ENCODE peak calls at places on chromosomes 1 and 21, in eight cellular contexts. Q is CD8-positive, alpha-beta T cell; A is RWPE1; U is glutamatergic neuron; T is fibroblast of lung; E is AG04450; L is GM23338; G is neural crest cell. I is an unnamed sample.

GRCh38 chr1:198809247-198809646 is 170.4 kb downstream of the PTPRC start:
- DNase-seq in Q (no peak), A (no peak), U (no peak), T (peak; percentile 57), E (no peak), L (no peak), G (no peak), I (no peak)

GRCh38 chr1:167439301-167439988 is 78.9 kb downstream of the CD247 start:
- DNase-seq in Q (peak; percentile 41), A (peak; percentile 36), U (peak; percentile 74), T (peak; percentile 44), E (no peak), L (peak; percentile 85), G (peak; percentile 67), I (no peak)

GRCh38 chr1:227731241-227731677 is 3.8 kb downstream of the JMJD4 start:
- DNase-seq in Q (no peak), A (no peak), U (no peak), T (no peak), E (no peak), L (no peak), G (no peak), I (no peak)

GRCh38 chr1:27481994-27482620 is 7.9 kb downstream of the WASF2 start:
- DNase-seq in Q (no peak), A (no peak), U (no peak), T (no peak), E (no peak), L (no peak), G (no peak), I (no peak)

GRCh38 chr1:1225238-1225845 is 6.5 kb downstream of the SDF4 start:
- DNase-seq in Q (no peak), A (no peak), U (no peak), T (no peak), E (no peak), L (no peak), G (no peak), I (no peak)

GRCh38 chr1:29415156-29415830 is 179.0 kb downstream of the PTPRU start:
- DNase-seq in Q (no peak), A (peak; percentile 40), U (no peak), T (no peak), E (no peak), L (peak; percentile 70), G (no peak), I (no peak)

GRCh38 chr1:235783148-235783776 is 83.4 kb downstream of the LYST start:
- DNase-seq in Q (no peak), A (peak; percentile 23), U (no peak), T (peak; percentile 74), E (peak; percentile 15), L (peak; percentile 67), G (no peak), I (peak; percentile 18)

GRCh38 chr21:45559216-45560105 is 17.2 kb upstream of the SLC19A1 start:
- DNase-seq in Q (no peak), A (no peak), U (no peak), T (no peak), E (no peak), L (no peak), G (no peak), I (no peak)

GRCh38 chr1:230337266-230337665 is 88.9 kb downstream of the PGBD5 start:
- DNase-seq in Q (no peak), A (no peak), U (no peak), T (no peak), E (no peak), L (no peak), G (no peak), I (no peak)

GRCh38 chr1:92480813-92481597 is 5.7 kb downstream of the GFI1 start:
- DNase-seq in Q (no peak), A (no peak), U (peak; percentile 41), T (no peak), E (no peak), L (peak; percentile 59), G (peak; percentile 6), I (no peak)

GRCh38 chr1:32878183-32878582 is 7.5 kb upstream of the FNDC5 start:
- DNase-seq in Q (no peak), A (peak; percentile 86), U (no peak), T (no peak), E (no peak), L (no peak), G (no peak), I (no peak)

GRCh38 chr1:14598498-14599172 is at the start of gene KAZN:
- DNase-seq in Q (no peak), A (no peak), U (peak; percentile 81), T (no peak), E (no peak), L (peak; percentile 83), G (peak; percentile 63), I (no peak)
- TF ChIP-seq CTCF in Q (no peak), A (peak; percentile 12), U (peak; percentile 24), T (no peak), E (no peak), L (no peak), G (peak; percentile 44), I (no peak)

GRCh38 chr1:21621051-21621450 is 48.1 kb downstream of the RAP1GAP start:
- DNase-seq in Q (no peak), A (no peak), U (no peak), T (no peak), E (no peak), L (no peak), G (no peak), I (no peak)

GRCh38 chr1:21620011-21620410 is 49.1 kb downstream of the RAP1GAP start:
- DNase-seq in Q (no peak), A (no peak), U (no peak), T (no peak), E (no peak), L (no peak), G (no peak), I (no peak)

GRCh38 chr1:21620461-21620860 is 48.7 kb downstream of the RAP1GAP start:
- DNase-seq in Q (no peak), A (no peak), U (no peak), T (no peak), E (no peak), L (no peak), G (no peak), I (no peak)

GRCh38 chr1:21618059-21618458 is 51.1 kb downstream of the RAP1GAP start:
- DNase-seq in Q (no peak), A (no peak), U (no peak), T (no peak), E (no peak), L (no peak), G (no peak), I (no peak)

DNA sequence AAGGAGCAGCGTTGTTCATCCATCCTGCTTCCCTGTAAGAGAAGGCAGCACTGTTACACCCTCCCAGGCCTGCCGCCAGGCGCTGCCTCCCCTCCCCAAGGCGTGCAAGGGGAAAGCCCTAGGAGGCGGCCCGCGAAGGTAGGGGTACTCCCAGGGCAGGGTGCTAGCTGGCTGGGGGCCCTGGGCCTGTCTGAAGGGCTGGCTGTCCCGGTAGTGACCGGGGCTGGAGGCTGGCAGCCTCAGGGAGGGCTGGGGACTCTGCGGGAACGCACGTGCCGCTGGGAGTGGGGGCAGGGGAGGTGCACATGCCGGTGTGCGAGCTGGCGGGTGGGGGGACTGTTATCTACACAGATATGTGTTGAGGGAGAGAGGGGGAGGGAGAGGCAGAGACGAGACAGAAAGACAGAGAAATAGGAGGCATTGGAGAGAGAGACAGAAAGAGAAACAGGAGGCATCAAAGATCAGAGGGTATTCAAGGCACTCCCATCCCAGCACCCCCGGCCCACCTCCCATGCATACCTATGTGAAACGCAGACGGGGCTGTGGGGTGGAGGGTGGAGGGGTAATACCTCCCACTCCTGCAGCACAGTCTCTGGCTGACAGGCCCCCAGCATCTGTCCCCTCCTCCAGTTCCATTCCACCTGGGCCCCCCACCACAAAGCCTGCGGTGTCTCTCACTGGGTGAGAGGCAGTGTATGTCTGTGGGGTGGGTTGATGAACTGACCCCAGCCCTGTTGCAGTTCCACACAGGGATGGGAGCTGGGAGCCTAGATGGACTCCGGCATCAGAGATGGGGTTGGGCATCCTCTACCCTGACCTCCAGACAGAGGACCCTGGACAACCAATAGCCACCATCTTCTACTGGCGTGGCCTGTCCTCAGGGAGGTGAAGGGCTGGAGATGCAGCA is 49.9 kb downstream of the RAP1GAP start:
- DNase-seq in Q (no peak), A (no peak), U (no peak), T (no peak), E (no peak), L (peak; percentile 45), G (no peak), I (no peak)
- TF ChIP-seq CTCF in Q (no peak), A (no peak), U (no peak), T (no peak), E (no peak), L (no peak), G (no peak), I (no peak)

GRCh38 chr1:174723815-174724214 is 275.9 kb upstream of the CACYBP start:
- DNase-seq in Q (no peak), A (no peak), U (no peak), T (no peak), E (no peak), L (no peak), G (no peak), I (no peak)

GRCh38 chr1:174726167-174726879 is 273.4 kb upstream of the CACYBP start:
- DNase-seq in Q (no peak), A (no peak), U (no peak), T (peak; percentile 70), E (peak; percentile 13), L (peak; percentile 61), G (no peak), I (no peak)

GRCh38 chr1:174721246-174721645 is 273.5 kb downstream of the GPR52 start:
- DNase-seq in Q (no peak), A (no peak), U (no peak), T (no peak), E (no peak), L (no peak), G (no peak), I (no peak)

DNA sequence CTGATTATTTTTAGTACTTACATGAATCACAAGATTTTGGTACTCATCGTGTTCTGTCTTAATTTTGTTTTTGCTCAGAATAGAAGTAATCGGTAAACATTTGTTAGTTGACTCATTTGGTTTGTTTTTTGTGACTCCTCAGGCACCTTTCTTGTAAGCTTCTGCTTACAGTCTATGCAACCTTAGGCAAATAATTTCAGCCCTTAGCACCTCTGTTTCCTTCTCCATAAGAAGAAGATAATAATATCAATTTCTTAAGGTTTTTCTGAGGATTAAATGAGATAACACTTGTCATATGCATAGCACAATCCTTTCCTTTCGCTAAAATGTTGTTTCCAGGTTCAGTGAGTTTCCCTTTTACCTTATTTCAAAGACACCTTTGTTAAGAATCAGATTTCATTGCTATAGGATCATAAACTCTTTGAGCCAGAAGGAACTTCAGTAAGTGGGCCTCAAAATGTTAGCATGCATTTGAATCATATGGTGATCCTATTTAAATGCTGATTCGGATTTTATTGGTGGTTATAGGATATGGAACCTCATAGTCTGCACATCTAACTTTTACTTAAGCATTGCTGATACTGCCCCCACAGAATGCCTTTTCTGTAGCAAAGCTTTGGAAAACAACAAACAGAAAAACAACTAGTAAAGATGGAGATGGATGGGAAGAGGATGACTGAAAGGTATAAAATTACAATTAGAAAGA is 272.7 kb upstream of the CACYBP start:
- DNase-seq in Q (no peak), A (no peak), U (no peak), T (no peak), E (no peak), L (no peak), G (no peak), I (no peak)
- TF ChIP-seq CTCF in Q (peak; percentile 4), A (no peak), U (no peak), T (no peak), E (no peak), L (no peak), G (peak; percentile 8), I (no peak)

DNA sequence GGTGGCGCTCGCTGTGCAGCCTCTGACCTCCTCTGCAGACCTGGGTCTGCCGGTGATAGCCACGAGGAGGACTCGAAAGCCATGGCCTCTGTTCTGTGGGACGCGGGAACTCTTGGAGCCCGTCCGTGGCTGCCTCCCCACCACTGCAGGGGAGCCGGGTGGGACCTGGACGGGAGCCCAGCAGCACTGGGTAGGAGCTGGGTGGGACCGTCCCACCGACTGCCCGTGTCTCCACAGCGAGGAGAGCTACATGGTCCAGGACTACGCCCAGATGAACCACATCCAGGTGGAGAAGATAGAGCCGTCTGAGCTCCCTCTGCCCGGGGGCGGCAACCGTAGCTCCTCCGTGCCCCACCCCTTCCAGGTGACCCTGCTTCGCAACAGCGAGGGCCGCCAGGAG is 23.7 kb downstream of the ARHGEF16 start:
- DNase-seq in Q (no peak), A (no peak), U (no peak), T (no peak), E (no peak), L (no peak), G (no peak), I (no peak)
- TF ChIP-seq CTCF in Q (no peak), A (no peak), U (no peak), T (no peak), E (no peak), L (no peak), G (no peak), I (no peak)

I was measured in AG09319.